ENCODE peak calls at places on chromosomes 13 and 19, in nine cellular contexts. J, R, G, L, K, D, I, U and V are unnamed samples.

GRCh38 chr19:44747739-44748425 is 626 bp upstream of the BCL3 start:
- DNase-seq in D (peak; percentile 50), U (no peak), K (no peak), G (peak; percentile 69), L (peak; percentile 63), R (no peak), I (no peak), J (peak; percentile 84), V (peak; percentile 89)

GRCh38 chr19:46955114-46955812 is 64.4 kb upstream of the NPAS1 start:
- DNase-seq in D (peak; percentile 27), R (no peak), L (no peak), U (no peak), K (peak; percentile 54), I (no peak), J (no peak), G (no peak), V (no peak)

GRCh38 chr19:3556978-3557460 is 367 bp downstream of the MFSD12 start:
- DNase-seq in G (peak; percentile 48), U (no peak), I (no peak), L (peak; percentile 74), R (no peak), K (peak; percentile 71), J (peak; percentile 51), D (no peak), V (peak; percentile 71)

GRCh38 chr19:507286-508203 is at the start of gene TPGS1:
- DNase-seq in G (peak; percentile 78), J (peak; percentile 79), L (peak; percentile 90), K (peak; percentile 86), R (no peak), D (peak; percentile 63), U (no peak), I (no peak), V (peak; percentile 86)

GRCh38 chr13:19818223-19818842 is 35.6 kb upstream of the PSPC1 start:
- DNase-seq in U (peak; percentile 77), I (no peak), R (no peak), D (peak; percentile 4), K (peak; percentile 28), G (peak; percentile 45), L (peak; percentile 57), J (peak; percentile 19), V (no peak)

GRCh38 chr13:106490887-106491321 is 44.6 kb downstream of the EFNB2 start:
- DNase-seq in J (no peak), R (no peak), K (no peak), D (no peak), G (no peak), L (no peak), U (no peak), I (no peak), V (no peak)

GRCh38 chr13:76293346-76293745 is 592.9 kb downstream of the KCTD12 start:
- DNase-seq in U (no peak), I (no peak), J (no peak), G (no peak), K (no peak), R (no peak), D (no peak), L (no peak), V (no peak)

GRCh38 chr19:40363128-40363527 is 14.6 kb downstream of the PLD3 start:
- DNase-seq in J (no peak), L (no peak), R (no peak), D (no peak), I (no peak), K (peak; percentile 61), G (no peak), U (no peak), V (no peak)

GRCh38 chr19:38729653-38730469 is 14.4 kb downstream of the CAPN12 start:
- DNase-seq in R (no peak), I (no peak), J (peak; percentile 80), U (peak; percentile 54), K (peak; percentile 77), D (peak; percentile 57), L (peak; percentile 91), G (peak; percentile 77), V (peak; percentile 82)

GRCh38 chr13:64912141-64912540 is 2318.0 kb downstream of the PCDH9 start:
- DNase-seq in G (no peak), J (no peak), R (no peak), U (no peak), K (no peak), I (no peak), D (no peak), L (no peak), V (no peak)

DNA sequence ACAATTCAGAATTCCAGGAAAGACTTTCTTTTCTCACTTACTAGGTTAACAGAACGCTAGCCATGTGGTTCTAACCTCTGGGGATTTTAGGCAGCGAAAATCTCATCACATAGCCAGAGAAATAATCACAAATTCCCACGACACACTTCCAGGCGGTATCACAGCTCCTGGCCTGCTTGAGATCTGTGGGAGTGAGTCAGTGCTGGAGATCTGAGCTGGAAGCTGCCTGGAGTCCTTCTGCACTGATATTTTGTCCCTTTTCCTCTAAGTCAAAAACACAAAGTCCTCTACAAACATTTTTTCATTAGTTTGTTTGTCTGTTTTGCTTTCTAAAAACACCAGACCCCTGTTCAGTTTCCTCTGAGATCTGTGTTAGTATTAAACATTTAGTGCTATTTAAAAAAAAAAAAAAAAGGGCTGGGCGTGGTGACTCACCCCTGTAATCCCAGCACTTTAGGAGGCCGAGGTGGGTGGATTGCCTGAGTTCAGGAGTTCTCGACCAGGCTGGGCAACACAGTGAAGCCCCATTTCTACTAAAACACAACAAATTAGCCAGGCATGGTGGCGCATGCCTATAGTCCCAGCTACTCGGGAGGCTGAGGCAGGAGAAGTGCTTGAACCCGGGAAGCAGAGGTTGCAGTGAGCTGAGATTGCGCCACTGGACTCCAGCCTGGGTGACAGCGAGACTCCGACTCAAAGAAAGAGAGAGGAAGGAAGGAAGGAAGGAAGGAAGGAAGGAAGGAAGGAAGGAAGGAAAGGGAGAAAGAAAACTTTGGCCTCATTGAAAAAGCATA is 12.2 kb upstream of the UBE2L5 start:
- DNase-seq in J (no peak), D (no peak), K (no peak), R (no peak), I (no peak), L (no peak), G (no peak), U (no peak), V (peak; percentile 83)
- H3K27ac ChIP-seq in J (peak overlapping the region; percentile 88), D (no peak overlapping the region), K (no peak overlapping the region), R (no peak overlapping the region), I (peak overlapping the region; percentile 81), L (peak overlapping the region; percentile 15), G (peak overlapping the region; percentile 86), U (no peak overlapping the region), V (peak overlapping the region; percentile 84)

GRCh38 chr13:95231393-95231792 is 69.9 kb downstream of the ABCC4 start:
- DNase-seq in U (no peak), I (no peak), R (no peak), D (no peak), K (no peak), L (no peak), J (no peak), G (no peak), V (no peak)
- TF ChIP-seq EP300 in U (no peak), I (no peak), R (no peak), D (no peak), K (no peak), L (no peak), J (no peak), G (no peak), V (no peak)

GRCh38 chr13:109919715-109920375 is 133.5 kb upstream of the IRS2 start:
- DNase-seq in J (no peak), U (no peak), I (no peak), K (no peak), G (no peak), L (no peak), D (no peak), R (no peak), V (no peak)

GRCh38 chr13:109922518-109922917 is 136.1 kb upstream of the IRS2 start:
- DNase-seq in L (no peak), U (no peak), J (no peak), I (no peak), R (no peak), K (no peak), G (no peak), D (no peak), V (no peak)

DNA sequence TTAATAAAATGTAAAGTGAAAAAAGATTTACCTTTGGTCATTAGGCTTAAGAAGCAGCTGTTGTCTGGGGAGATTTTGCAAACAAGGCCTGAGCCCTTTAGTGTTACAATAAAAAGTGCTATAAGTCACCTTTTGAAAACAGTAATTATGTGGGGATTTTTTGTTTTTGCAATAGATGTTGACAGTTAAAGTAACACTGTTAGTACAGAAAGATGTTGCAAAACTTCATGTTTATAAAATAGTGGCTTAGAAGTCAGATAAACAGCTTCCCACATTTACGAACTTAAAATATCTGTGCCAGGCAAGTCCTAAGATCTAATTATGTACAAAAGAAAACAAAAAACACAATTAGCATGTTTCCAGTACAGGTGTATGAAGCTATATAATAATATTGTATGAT is 138.0 kb upstream of the IRS2 start:
- DNase-seq in U (no peak), J (no peak), K (no peak), L (no peak), I (no peak), G (no peak), R (no peak), D (no peak), V (no peak)
- TF ChIP-seq POLR2AphosphoS5 in U (no peak), J (no peak), K (no peak), L (no peak), I (no peak), G (no peak), R (no peak), D (no peak), V (no peak)

DNA sequence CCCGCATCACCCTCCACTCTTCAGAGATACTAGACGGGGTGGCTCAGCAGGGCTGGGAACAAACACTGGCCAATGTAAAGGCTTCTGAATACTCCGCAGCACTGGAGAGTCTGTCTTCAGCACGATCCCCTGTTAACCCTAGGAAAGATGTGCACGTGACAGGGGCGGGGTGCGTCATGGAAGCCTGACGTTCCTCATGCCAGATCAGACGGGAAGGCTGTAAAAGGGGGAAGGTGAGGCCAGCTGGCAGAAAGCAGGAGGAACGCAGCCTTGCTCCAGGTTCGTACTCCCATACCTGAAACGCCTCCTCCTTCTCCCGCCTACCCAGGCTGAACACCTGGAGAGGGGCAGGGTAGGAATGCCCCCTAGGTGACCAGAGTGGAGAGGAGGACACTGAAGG is 18.4 kb upstream of the FFAR2 start:
- DNase-seq in K (no peak), I (no peak), J (peak; percentile 72), R (no peak), D (no peak), G (no peak), L (no peak), U (no peak), V (no peak)
- H3K27ac ChIP-seq in K (no peak overlapping the region), I (no peak overlapping the region), J (peak overlapping the region; percentile 48), R (no peak overlapping the region), D (no peak overlapping the region), G (peak overlapping the region; percentile 90), L (no peak overlapping the region), U (no peak overlapping the region), V (no peak overlapping the region)

GRCh38 chr13:80161219-80161618 is 179.7 kb downstream of the SPRY2 start:
- DNase-seq in J (no peak), K (no peak), L (no peak), G (no peak), R (no peak), I (no peak), D (no peak), U (no peak), V (no peak)
- TF ChIP-seq EP300 in J (no peak), K (no peak), L (no peak), G (no peak), R (no peak), I (no peak), D (no peak), U (no peak), V (no peak)